ENCODE peak calls at places on chromosome 21, in five cellular contexts. H, T, V, E and L are unnamed samples.

GRCh38 chr21:42829417-42829816 is 49.9 kb downstream of the WDR4 start:
- DNase-seq in T (no peak), H (no peak), E (no peak), V (peak), L (peak)

GRCh38 chr21:46168659-46169386 is 13.4 kb upstream of the FTCD start:
- DNase-seq in V (no peak), H (no peak), E (no peak), T (no peak), L (no peak)

GRCh38 chr21:43819511-43820405 is 30.4 kb downstream of the RRP1 start:
- DNase-seq in V (no peak), H (no peak), E (no peak), T (no peak), L (no peak)

GRCh38 chr21:16569679-16570078 is 839.9 kb downstream of the USP25 start:
- DNase-seq in E (no peak), H (no peak), T (peak), V (no peak), L (no peak)

GRCh38 chr21:43575466-43575841 is 83.8 kb downstream of the HSF2BP start:
- DNase-seq in T (no peak), H (no peak), E (no peak), V (no peak), L (no peak)

GRCh38 chr21:46171996-46172862 is 12.0 kb downstream of the SPATC1L start:
- DNase-seq in T (no peak), E (no peak), H (no peak), V (peak), L (peak)

GRCh38 chr21:45256912-45257672 is 30.6 kb downstream of the POFUT2 start:
- DNase-seq in E (no peak), H (no peak), T (no peak), V (no peak), L (peak)

GRCh38 chr21:43768868-43769167 is 7.3 kb downstream of the CSTB start:
- DNase-seq in V (no peak), T (no peak), H (no peak), E (no peak), L (no peak)

GRCh38 chr21:42641311-42642218 is 11.9 kb upstream of the PDE9A start:
- DNase-seq in E (peak), V (no peak), T (no peak), H (no peak), L (no peak)

GRCh38 chr21:42761776-42762335 is 108.4 kb downstream of the PDE9A start:
- DNase-seq in T (no peak), E (no peak), H (no peak), V (no peak), L (no peak)

GRCh38 chr21:31912501-31912900 is 39.7 kb downstream of the HUNK start:
- DNase-seq in E (no peak), T (no peak), H (no peak), V (no peak), L (no peak)

GRCh38 chr21:18370292-18370691 is 33.3 kb downstream of the TMPRSS15 start:
- DNase-seq in H (no peak), E (no peak), T (no peak), V (no peak), L (no peak)

GRCh38 chr21:44932366-44933181 is 7.3 kb upstream of the SLX9 start:
- DNase-seq in T (no peak), V (peak), H (peak), E (no peak), L (no peak)

GRCh38 chr21:46326110-46326703 is 2.3 kb downstream of the PCNT start:
- DNase-seq in H (peak), E (no peak), V (no peak), T (no peak), L (no peak)

GRCh38 chr21:43318841-43319781 is 107.8 kb downstream of the SIK1 start:
- DNase-seq in E (peak), V (no peak), T (peak), H (peak), L (no peak)

GRCh38 chr21:44995257-44995941 is 55.6 kb downstream of the SLX9 start:
- DNase-seq in H (no peak), E (no peak), V (no peak), T (no peak), L (no peak)

GRCh38 chr21:40335689-40336088 is 468.5 kb downstream of the PCP4 start:
- DNase-seq in T (no peak), V (no peak), H (no peak), E (no peak), L (no peak)

GRCh38 chr21:45542667-45543370 is 579 bp upstream of the SLC19A1 start:
- DNase-seq in H (no peak), T (no peak), V (peak), E (no peak), L (peak)

GRCh38 chr21:37746849-37747248 is 169.4 kb downstream of the KCNJ6 start:
- DNase-seq in E (no peak), V (no peak), H (no peak), T (no peak), L (no peak)
- TF ChIP-seq CTCF in E (no peak), V (no peak), H (no peak), T (peak), L (peak)

DNA sequence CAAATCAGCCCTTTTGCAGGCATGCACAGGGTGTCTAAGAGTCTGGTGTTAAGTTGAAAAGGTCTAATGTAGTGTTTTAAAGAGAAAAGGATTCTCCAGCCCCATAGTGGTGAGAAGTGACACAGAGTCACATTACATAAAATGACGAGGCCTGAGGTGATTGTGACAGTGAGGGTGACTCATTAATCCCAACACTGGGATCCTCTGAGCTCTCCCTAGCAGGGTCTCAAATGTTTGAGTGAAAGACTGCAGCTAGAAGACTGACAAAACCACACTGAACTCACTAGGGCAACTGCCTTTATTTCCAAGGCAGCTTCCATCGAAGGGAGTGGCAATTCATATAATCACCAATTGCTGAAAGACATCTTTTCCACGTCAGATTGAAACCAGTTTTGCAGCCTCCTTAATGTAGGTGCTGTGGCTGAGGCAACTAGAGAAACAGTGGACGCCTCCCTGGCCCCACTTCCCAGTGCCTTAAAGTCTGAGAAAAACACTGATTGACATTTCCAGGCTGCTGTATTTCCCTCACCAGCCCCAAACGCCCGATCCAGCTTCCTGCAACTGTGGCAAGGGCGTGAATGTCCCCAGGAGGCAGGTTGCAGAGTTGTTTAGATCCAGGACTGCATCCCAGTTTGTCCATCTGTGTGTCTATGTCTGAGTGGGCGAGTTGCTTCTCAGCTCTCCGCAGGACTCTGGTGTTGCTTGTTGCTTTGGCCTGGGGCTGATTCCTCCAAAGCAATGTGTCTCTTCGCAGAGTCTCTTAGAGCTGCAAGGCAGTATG is 81.4 kb downstream of the RUNX1 start:
- DNase-seq in H (peak), T (no peak), E (peak), V (no peak), L (no peak)
- TF ChIP-seq CTCF in H (no peak), T (no peak), E (no peak), V (no peak), L (no peak)

GRCh38 chr21:26909972-26910371 is 56.9 kb downstream of the ADAMTS5 start:
- DNase-seq in E (peak), V (no peak), T (peak), H (peak), L (no peak)
- TF ChIP-seq CTCF in E (no peak), V (no peak), T (peak), H (no peak), L (peak)

DNA sequence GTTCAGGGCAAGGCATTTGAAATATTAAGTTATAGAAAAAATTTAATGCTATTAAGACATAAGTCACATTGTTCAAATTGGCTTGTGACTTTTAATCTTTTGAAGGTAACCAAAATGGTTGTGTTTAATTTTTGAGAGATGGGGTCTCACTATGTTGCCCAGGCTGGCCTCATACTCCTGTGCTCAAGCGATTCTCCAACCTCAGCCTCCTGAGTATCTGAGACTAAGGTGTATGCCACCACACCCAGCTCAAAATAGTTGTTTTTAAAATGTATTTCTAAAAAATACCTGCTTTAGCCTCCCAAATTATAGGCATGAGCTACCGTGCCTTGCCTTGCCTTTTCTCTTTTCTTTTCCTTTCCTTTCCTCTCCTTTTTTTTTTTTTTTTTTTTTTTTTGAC is 26.0 kb upstream of the CHAF1B start:
- DNase-seq in V (no peak), H (no peak), E (no peak), T (no peak), L (no peak)
- TF ChIP-seq CTCF in V (no peak), H (no peak), E (no peak), T (no peak), L (no peak)

GRCh38 chr21:32993894-32994293 is 31.8 kb upstream of the OLIG2 start:
- DNase-seq in H (peak), V (no peak), E (no peak), T (no peak), L (no peak)

GRCh38 chr21:32994305-32994704 is 31.4 kb upstream of the OLIG2 start:
- DNase-seq in V (no peak), T (peak), E (peak), H (peak), L (no peak)

GRCh38 chr21:32990666-32991065 is 35.1 kb upstream of the OLIG2 start:
- DNase-seq in H (no peak), V (no peak), E (no peak), T (no peak), L (no peak)

DNA sequence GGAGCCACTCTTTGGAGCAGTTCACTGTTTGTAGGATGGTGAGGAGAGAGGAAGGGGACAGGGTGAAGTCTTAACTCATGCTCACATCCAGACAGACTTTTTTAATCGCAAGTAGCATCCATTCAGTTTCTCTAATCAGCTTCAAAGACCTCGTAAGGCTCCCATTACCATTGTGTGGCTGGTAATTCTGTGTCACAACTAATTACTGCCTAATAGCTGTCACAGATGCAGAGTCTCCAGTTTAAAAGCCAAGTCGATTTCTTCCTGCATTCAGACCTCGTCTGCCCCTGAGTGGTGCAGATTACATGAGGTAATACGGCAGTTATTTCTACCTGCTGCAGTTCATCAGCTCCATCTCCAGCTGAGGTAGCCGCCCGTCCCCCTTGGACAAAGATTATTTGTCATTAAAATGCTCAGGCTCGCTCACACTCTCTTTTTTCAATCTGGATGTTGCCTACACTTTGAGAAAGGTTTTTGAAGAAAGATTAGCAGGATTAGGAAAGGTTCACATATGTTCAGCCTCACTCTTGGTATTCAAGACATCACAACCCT is 34.4 kb upstream of the OLIG2 start:
- DNase-seq in E (no peak), V (no peak), H (no peak), T (no peak), L (no peak)
- TF ChIP-seq CTCF in E (no peak), V (no peak), H (no peak), T (no peak), L (no peak)

DNA sequence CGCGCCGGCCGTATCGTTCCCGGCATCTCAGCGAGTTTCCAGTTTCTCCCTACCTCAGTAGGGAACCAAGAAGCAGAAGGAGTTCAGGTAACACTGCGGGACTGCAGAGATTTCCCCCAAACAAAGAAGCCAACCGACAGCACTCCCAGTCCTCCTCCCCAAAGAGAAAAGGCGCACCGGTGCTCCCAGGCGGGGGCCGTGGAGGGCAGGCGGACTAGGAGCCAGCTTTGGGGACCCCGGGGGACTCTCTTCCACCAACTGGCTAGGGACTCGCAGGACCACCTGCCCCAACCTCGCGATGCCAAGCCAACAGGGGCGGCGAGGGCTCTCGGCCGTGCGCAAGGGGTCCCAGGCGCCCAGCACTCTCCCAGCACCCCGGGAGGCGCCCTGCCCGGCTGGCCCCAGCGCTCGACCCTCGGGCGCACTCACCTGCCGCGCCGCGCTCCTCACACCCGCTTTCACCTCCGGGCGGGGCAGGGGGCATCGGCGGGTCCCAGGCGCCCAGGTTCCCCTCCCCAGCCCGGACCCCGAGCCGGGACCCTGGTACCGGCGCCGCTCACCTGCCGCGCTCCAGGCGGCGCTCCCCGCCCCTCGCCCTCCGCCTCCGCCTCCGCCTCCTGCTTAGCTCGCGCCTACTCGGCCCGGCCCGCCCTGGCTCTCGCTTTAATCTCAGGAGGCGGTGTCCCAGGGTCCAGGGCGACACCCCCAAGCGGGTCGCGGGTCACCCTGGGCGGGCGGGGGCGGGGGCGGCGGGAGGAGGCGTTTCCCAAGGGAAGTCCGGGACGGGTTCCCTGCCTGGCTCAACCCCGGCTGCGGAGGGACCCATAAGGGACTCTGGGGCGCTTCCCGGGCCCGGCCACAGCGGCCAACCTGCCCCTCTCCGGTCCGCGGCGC is at the start of gene TMPRSS2:
- DNase-seq in E (no peak), T (no peak), H (peak), V (no peak), L (no peak)
- TF ChIP-seq CTCF in E (no peak), T (no peak), H (no peak), V (no peak), L (no peak)

DNA sequence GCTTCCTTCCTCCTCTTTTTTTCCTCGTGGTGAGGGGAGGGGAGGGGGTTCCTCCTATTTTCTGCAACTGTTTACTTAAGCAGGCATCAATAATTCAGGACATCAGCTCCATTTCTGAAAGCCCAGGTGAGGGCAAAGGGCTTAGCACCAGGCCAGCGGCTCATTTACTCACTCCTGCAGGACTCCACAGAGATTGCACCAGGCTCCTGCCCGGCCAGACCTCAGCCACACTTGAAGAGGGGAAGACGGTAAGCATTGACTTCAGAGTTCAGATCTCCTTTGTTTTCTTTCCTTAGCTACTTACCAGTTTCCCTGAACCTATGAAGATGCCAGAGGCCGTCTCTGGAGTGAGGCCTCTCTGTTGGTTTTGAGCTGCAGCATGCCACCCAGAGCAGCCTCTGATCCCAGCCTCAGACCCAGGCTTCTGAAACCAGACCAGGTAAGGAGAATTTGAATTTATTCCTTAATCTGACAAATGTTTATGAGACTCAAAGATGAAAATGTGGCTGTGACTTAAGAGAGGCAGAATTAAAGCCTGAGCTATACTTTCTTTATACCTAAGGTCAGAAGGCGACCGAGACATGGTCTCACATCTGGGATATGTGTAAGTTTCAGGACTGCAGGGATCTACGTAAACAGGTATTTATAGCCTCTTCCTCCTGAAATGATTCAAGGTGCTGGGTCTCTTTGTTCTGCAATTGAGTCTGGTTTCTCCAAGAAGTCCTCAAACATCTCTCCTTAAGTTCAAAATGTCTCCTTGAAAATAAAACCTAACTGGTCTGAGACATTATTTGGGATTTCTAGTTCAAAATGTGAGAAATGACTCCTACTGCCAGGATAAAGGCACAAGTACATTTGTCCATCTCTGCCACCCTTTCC is 272.5 kb upstream of the RUNX1 start:
- DNase-seq in V (no peak), T (no peak), E (no peak), H (no peak), L (no peak)
- TF ChIP-seq CTCF in V (no peak), T (no peak), E (no peak), H (no peak), L (no peak)